ENCODE peak calls at places on chromosomes 4 and X, in seven cellular contexts. N is ascending aorta, T is ovary, Z is mesenchymal stem cell, O is hepatocyte, L is right cardiac atrium, V is GM23338. D is an unnamed sample.

GRCh38 chr4:158656439-158656838 is 15.2 kb downstream of the C4orf46 start:
- DNase-seq in N (no peak), Z (no peak), O (no peak), T (no peak), L (no peak), V (peak), D (no peak)

GRCh38 chrX:16671005-16671404 is 21.0 kb downstream of the S100G start:
- DNase-seq in O (peak), Z (peak), V (peak), L (no peak), T (no peak), N (no peak), D (no peak)

GRCh38 chr4:123183308-123183707 is 213.3 kb upstream of the SPRY1 start:
- DNase-seq in Z (no peak), L (no peak), V (no peak), T (no peak), O (no peak), N (no peak), D (no peak)

GRCh38 chr4:13535708-13536361 is 8.5 kb downstream of the NKX3-2 start:
- DNase-seq in O (no peak), N (no peak), T (no peak), L (no peak), Z (no peak), V (peak), D (no peak)

GRCh38 chrX:112631892-112632291 is 47.8 kb downstream of the LHFPL1 start:
- DNase-seq in O (no peak), Z (no peak), T (no peak), N (no peak), L (no peak), V (no peak), D (no peak)

GRCh38 chr4:3387943-3388348 is 53.8 kb upstream of the HGFAC start:
- DNase-seq in O (no peak), V (no peak), N (peak), Z (peak), L (peak), T (peak), D (no peak)

GRCh38 chr4:76709454-76709853 is 188.5 kb downstream of the SOWAHB start:
- DNase-seq in N (no peak), T (no peak), Z (no peak), O (no peak), V (no peak), L (no peak), D (no peak)

GRCh38 chrX:41922125-41922521 is 1.2 kb downstream of the CASK start:
- DNase-seq in O (no peak), Z (peak), T (no peak), L (no peak), N (no peak), V (no peak), D (no peak)

GRCh38 chrX:26613951-26614350 is 398.0 kb downstream of the MAGEB5 start:
- DNase-seq in T (no peak), L (no peak), V (no peak), Z (no peak), O (no peak), N (no peak), D (no peak)

GRCh38 chr4:165443276-165443675 is 64.5 kb downstream of the CPE start:
- DNase-seq in T (no peak), V (no peak), O (no peak), N (no peak), L (no peak), Z (no peak), D (no peak)

GRCh38 chrX:118211891-118212816 is 95.5 kb upstream of the KLHL13 start:
- DNase-seq in T (no peak), O (no peak), V (no peak), L (no peak), N (no peak), Z (no peak), D (no peak)

GRCh38 chr4:52659016-52659721 is at the start of gene USP46:
- DNase-seq in Z (peak), O (peak), V (peak), T (peak), N (peak), L (peak), D (no peak)

GRCh38 chr4:168558587-168558986 is 61.7 kb downstream of the PALLD start:
- DNase-seq in L (no peak), T (no peak), N (no peak), Z (no peak), V (peak), O (no peak), D (no peak)

GRCh38 chr4:11503166-11503565 is 74.5 kb upstream of the HS3ST1 start:
- DNase-seq in O (no peak), N (no peak), T (no peak), L (peak), Z (no peak), V (no peak), D (no peak)

GRCh38 chr4:182448281-182449151 is 205.3 kb downstream of the TENM3 start:
- DNase-seq in O (peak), N (peak), Z (peak), L (peak), V (peak), T (peak), D (no peak)

GRCh38 chr4:84804126-84804525 is 162.4 kb downstream of the WDFY3 start:
- DNase-seq in N (no peak), T (no peak), L (no peak), O (no peak), V (no peak), Z (peak), D (no peak)

GRCh38 chrX:131918839-131919238 is 104.3 kb upstream of the STK26 start:
- DNase-seq in Z (no peak), V (no peak), N (no peak), O (no peak), T (no peak), L (no peak), D (no peak)

GRCh38 chr4:114659386-114660008 is 60.9 kb downstream of the UGT8 start:
- DNase-seq in L (peak), O (peak), Z (peak), T (no peak), V (peak), N (no peak), D (peak)

GRCh38 chr4:14877246-14878220 is 124.7 kb upstream of the CPEB2 start:
- DNase-seq in T (no peak), L (no peak), Z (no peak), O (no peak), V (no peak), N (no peak), D (no peak)

GRCh38 chr4:14878681-14879080 is 123.6 kb upstream of the CPEB2 start:
- DNase-seq in V (no peak), L (no peak), T (no peak), N (no peak), O (no peak), Z (no peak), D (no peak)

GRCh38 chr4:14879643-14880042 is 122.6 kb upstream of the CPEB2 start:
- DNase-seq in N (no peak), Z (no peak), V (no peak), T (no peak), O (no peak), L (no peak), D (no peak)

GRCh38 chr4:14871676-14872430 is 130.4 kb upstream of the CPEB2 start:
- DNase-seq in N (no peak), L (peak), V (peak), O (no peak), Z (no peak), T (no peak), D (no peak)

DNA sequence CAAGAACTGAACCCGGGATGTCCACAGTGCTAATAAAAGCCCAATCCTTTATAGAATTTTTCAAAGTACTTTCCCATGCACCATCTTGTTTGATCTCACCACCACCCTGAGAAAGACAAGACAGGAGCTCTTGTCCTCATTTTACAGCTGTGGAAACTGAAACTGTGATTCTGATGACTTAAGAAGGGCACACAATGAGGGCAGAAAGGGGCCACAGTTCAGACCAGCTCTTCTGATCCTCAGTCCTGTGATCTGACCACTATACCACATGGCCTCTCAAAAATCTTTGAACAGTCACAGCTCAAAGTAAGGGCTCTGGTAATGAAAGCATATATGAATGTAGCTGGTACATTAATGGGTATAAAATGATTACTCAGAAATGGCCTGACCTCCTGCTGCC is 127.3 kb upstream of the CPEB2 start:
- DNase-seq in T (no peak), V (no peak), N (no peak), Z (no peak), O (no peak), L (no peak), D (no peak)
- H3K27ac ChIP-seq in T (no peak), V (no peak), N (no peak), Z (no peak), O (no peak), L (no peak), D (no peak)

DNA sequence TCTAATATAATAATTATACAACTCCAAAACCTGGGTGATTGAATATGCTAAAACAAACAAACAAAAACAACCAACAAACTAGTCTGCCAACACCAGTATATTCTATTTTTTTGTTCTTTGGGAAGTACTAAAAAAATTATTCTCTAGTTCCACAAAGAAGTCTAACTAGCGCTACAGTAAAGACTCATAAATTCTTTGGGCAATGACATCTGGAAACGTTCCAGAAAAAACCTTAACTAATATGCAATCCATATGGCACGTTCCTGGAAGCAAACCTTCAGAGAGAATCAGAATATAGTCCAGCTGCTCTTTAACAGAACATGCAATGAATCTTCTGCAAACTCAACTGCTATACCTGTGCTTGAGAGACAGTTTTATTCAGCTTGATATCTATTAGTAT is 500.1 kb downstream of the TRAM1L1 start:
- DNase-seq in Z (no peak), O (no peak), V (no peak), L (no peak), N (no peak), T (no peak), D (no peak)
- H3K27ac ChIP-seq in Z (no peak), O (no peak), V (no peak), L (no peak), N (no peak), T (no peak), D (no peak)

GRCh38 chr4:73396304-73396703 is 7.8 kb upstream of the ALB start:
- DNase-seq in L (no peak), O (no peak), N (no peak), V (no peak), T (no peak), Z (no peak), D (no peak)
- H3K27ac ChIP-seq in L (no peak), O (no peak), N (no peak), V (no peak), T (no peak), Z (no peak), D (no peak)

GRCh38 chr4:139656614-139657486 is 8.8 kb upstream of the MGST2 start:
- DNase-seq in N (no peak), T (peak), V (peak), O (peak), L (peak), Z (peak), D (no peak)
- H3K27ac ChIP-seq in N (no peak), T (peak), V (no peak), O (peak), L (no peak), Z (no peak), D (no peak)

GRCh38 chr4:143084566-143084965 is 100.2 kb upstream of the USP38 start:
- DNase-seq in L (no peak), T (no peak), Z (no peak), O (no peak), N (no peak), V (peak), D (no peak)

GRCh38 chr4:143085224-143085623 is 99.5 kb upstream of the USP38 start:
- DNase-seq in V (peak), N (no peak), T (no peak), L (no peak), Z (no peak), O (no peak), D (no peak)

GRCh38 chr4:143085644-143086043 is 99.1 kb upstream of the USP38 start:
- DNase-seq in N (no peak), T (no peak), L (no peak), Z (no peak), O (no peak), V (no peak), D (no peak)

GRCh38 chr4:143082698-143083097 is 102.0 kb upstream of the USP38 start:
- DNase-seq in N (no peak), T (no peak), V (no peak), Z (no peak), L (no peak), O (peak), D (no peak)

DNA sequence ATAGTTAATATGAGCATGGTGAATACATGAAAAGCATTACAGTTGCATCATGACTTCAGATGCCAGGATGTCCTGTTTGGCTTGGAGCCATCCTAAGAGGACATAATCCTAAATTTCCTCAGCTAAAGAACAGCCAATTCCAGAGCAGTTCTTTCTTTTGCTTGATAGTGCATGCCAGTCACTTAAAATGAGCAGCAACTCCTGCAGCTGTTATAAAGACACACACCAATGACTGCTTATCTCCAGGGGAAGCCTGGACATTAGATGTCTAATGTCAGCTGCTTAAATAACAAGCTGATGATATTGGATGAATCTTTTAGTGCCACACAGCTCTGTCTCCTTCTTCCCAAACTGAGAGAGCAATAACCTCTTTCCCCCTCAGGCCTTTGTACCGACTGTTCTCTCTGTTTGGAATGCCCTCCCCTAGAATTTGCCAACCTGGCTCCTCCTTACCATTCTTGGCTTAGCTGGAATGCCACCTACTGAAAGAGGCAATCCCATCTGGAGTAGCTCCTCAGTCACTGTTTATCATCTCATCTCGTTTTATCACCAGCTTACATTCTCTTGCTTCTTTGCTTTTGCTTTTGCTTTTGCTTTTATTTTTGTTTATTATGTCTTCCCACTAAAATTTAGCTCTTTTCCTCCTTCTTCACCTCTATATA is 100.8 kb upstream of the USP38 start:
- DNase-seq in N (no peak), O (no peak), L (no peak), T (no peak), V (no peak), Z (no peak), D (no peak)
- H3K27ac ChIP-seq in N (no peak), O (peak), L (no peak), T (no peak), V (no peak), Z (no peak), D (no peak)

GRCh38 chr4:88006956-88007303 is 505 bp upstream of the PKD2 start:
- DNase-seq in N (no peak), L (no peak), Z (no peak), V (peak), T (no peak), O (no peak), D (no peak)
- H3K27ac ChIP-seq in N (peak), L (peak), Z (peak), V (no peak), T (peak), O (peak), D (no peak)

GRCh38 chr4:71550220-71551190 is 211.7 kb downstream of the SLC4A4 start:
- DNase-seq in Z (peak), L (no peak), N (no peak), V (peak), T (no peak), O (peak), D (no peak)
- H3K27ac ChIP-seq in Z (peak), L (no peak), N (no peak), V (no peak), T (no peak), O (peak), D (no peak)

GRCh38 chrX:10399152-10399741 is 221.1 kb downstream of the MID1 start:
- DNase-seq in Z (no peak), N (no peak), V (no peak), O (no peak), L (no peak), T (no peak), D (no peak)

GRCh38 chrX:10398271-10398670 is 222.1 kb downstream of the MID1 start:
- DNase-seq in N (no peak), O (no peak), L (no peak), T (no peak), Z (no peak), V (no peak), D (no peak)

GRCh38 chrX:10395179-10395578 is 225.2 kb downstream of the MID1 start:
- DNase-seq in N (no peak), Z (no peak), O (no peak), L (no peak), V (no peak), T (no peak), D (no peak)

GRCh38 chrX:10395643-10396042 is 224.7 kb downstream of the MID1 start:
- DNase-seq in V (no peak), Z (no peak), N (no peak), L (no peak), T (no peak), O (no peak), D (no peak)

DNA sequence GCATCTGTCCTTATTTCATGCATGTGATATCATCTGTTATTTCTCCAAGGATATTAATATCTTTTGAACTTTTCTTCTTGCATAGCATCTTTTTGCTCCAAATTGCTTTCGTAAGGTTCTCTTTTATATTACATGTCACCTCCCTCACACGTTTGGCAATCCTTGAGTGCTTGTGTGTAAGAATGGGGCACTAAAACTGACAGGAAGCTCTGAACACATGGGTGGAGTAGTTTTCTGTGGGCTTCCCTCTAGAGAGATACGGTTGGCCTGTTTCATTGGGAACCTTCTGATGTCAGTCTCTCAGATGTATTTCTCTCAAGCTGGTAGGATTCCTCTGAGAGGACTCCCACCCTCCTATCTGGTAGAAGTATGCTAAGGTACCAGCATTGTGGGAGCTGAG is 223.0 kb downstream of the MID1 start:
- DNase-seq in Z (no peak), L (no peak), N (no peak), T (no peak), V (no peak), O (no peak), D (no peak)
- H3K27ac ChIP-seq in Z (no peak), L (no peak), N (no peak), T (no peak), V (no peak), O (no peak), D (no peak)

GRCh38 chrX:153411255-153411987 is at the start of gene ZFP92:
- DNase-seq in N (no peak), T (peak), V (peak), O (peak), L (peak), Z (peak), D (no peak)
- H3K27ac ChIP-seq in N (no peak), T (peak), V (no peak), O (no peak), L (no peak), Z (no peak), D (no peak)

D was measured in Panc1.